ENCODE peak calls at places on chromosomes 2 and 18, in nine cellular contexts. I, E, Q, Z, M, B, X, R and S are unnamed samples.

GRCh38 chr2:218961651-218962570 is 2.4 kb downstream of the CDK5R2 start:
- DNase-seq in I (no peak), E (no peak), Q (no peak), Z (no peak), M (peak), B (peak), X (peak), R (no peak), S (no peak)

GRCh38 chr2:54041135-54041534 is 70.3 kb upstream of the PSME4 start:
- DNase-seq in I (no peak), E (no peak), Q (no peak), Z (no peak), M (no peak), B (no peak), X (no peak), R (no peak), S (no peak)

GRCh38 chr18:13616525-13617035 is 109.8 kb downstream of the FAM210A start:
- DNase-seq in I (no peak), E (no peak), Q (no peak), Z (no peak), M (no peak), B (no peak), X (no peak), R (no peak), S (no peak)

GRCh38 chr2:146385031-146385430 is 1459.8 kb upstream of the ACVR2A start:
- DNase-seq in I (no peak), E (no peak), Q (no peak), Z (no peak), M (no peak), B (no peak), X (no peak), R (no peak), S (no peak)

GRCh38 chr2:220937231-220937630 is 634.9 kb downstream of the EPHA4 start:
- DNase-seq in I (no peak), E (no peak), Q (no peak), Z (no peak), M (no peak), B (no peak), X (no peak), R (no peak), S (no peak)

GRCh38 chr2:172234716-172235661 is 132.3 kb upstream of the DLX2 start:
- DNase-seq in I (no peak), E (peak), Q (peak), Z (no peak), M (peak), B (peak), X (peak), R (no peak), S (peak)

GRCh38 chr2:102131564-102131963 is 11.0 kb upstream of the IL1R1 start:
- DNase-seq in I (no peak), E (no peak), Q (no peak), Z (no peak), M (no peak), B (no peak), X (no peak), R (no peak), S (no peak)

GRCh38 chr2:85468704-85469349 is 50.3 kb downstream of the SH2D6 start:
- DNase-seq in I (peak), E (peak), Q (no peak), Z (no peak), M (peak), B (no peak), X (peak), R (no peak), S (peak)

GRCh38 chr2:200590090-200590489 is 4.3 kb downstream of the AOX1 start:
- DNase-seq in I (no peak), E (no peak), Q (no peak), Z (no peak), M (no peak), B (no peak), X (no peak), R (no peak), S (no peak)

GRCh38 chr2:63189026-63189425 is 138.4 kb downstream of the OTX1 start:
- DNase-seq in I (peak), E (peak), Q (peak), Z (peak), M (peak), B (peak), X (peak), R (peak), S (peak)

GRCh38 chr2:157194097-157194688 is 63.3 kb upstream of the GALNT5 start:
- DNase-seq in I (peak), E (peak), Q (peak), Z (no peak), M (peak), B (peak), X (peak), R (peak), S (peak)

GRCh38 chr2:100629309-100629708 is 66.5 kb downstream of the PDCL3 start:
- DNase-seq in I (no peak), E (no peak), Q (no peak), Z (no peak), M (no peak), B (no peak), X (no peak), R (no peak), S (no peak)

DNA sequence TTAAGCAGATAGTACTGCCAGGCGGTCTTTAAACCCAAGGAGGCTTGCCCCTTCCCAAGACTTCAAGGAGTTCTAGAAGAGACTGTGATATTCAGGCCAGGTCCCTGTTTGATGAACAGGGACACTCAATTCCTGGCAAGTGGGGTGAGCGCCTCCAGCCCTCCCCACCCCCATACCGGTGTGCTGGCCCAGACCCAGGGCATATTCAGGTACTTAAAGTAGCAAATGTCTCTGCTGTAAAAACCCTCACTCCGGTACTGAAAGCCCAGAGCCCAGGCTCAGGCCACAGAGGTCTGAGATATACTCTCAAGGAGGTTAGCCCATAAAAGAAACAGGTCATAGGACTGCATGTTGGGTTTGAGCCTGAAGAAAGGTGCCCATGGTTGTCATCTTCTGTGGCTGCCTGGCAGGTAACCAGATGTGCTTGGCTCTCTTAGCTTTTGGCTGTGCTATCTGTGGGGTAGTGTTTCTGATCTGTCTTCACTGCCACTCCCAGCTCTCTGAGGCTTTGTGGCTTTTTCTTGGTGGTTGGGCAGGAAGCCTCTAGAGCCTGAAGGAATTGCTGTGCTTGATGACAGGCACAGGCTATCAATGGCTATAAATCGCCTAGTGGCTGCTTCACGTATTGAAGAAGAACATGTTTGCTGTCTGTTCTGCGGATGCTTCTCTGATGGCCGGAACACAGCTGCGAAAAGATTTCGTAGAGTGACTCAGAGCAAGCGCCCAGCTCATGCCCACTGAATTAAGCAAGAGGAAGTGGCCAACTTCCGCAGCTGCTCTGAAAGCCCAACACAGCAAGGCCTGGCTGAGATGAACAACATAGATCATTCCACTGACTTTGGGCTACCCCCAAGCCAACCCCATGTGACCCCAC is 63.3 kb upstream of the ALPP start:
- DNase-seq in I (no peak), E (no peak), Q (peak), Z (peak), M (peak), B (no peak), X (no peak), R (no peak), S (no peak)
- TF ChIP-seq REST in I (no peak), E (no peak), Q (no peak), Z (no peak), M (no peak), B (no peak), X (no peak), R (no peak), S (no peak)

GRCh38 chr2:44107086-44107740 is 61.5 kb upstream of the PPM1B start:
- DNase-seq in I (no peak), E (no peak), Q (no peak), Z (peak), M (peak), B (no peak), X (no peak), R (no peak), S (no peak)

GRCh38 chr2:44104855-44105271 is 63.8 kb upstream of the PPM1B start:
- DNase-seq in I (no peak), E (no peak), Q (no peak), Z (no peak), M (no peak), B (no peak), X (no peak), R (no peak), S (no peak)

GRCh38 chr2:44110444-44110843 is 58.2 kb upstream of the PPM1B start:
- DNase-seq in I (no peak), E (no peak), Q (no peak), Z (no peak), M (no peak), B (no peak), X (no peak), R (no peak), S (no peak)

GRCh38 chr2:44112096-44112495 is 56.6 kb upstream of the PPM1B start:
- DNase-seq in I (no peak), E (no peak), Q (no peak), Z (no peak), M (no peak), B (no peak), X (no peak), R (no peak), S (no peak)

GRCh38 chr2:44107974-44108373 is 60.7 kb upstream of the PPM1B start:
- DNase-seq in I (no peak), E (no peak), Q (no peak), Z (no peak), M (no peak), B (no peak), X (no peak), R (no peak), S (no peak)
- TF ChIP-seq REST in I (no peak), E (no peak), Q (no peak), Z (no peak), M (no peak), B (no peak), X (no peak), R (no peak), S (no peak)

GRCh38 chr2:128271186-128271890 is 47.3 kb downstream of the HS6ST1 start:
- DNase-seq in I (no peak), E (no peak), Q (no peak), Z (no peak), M (no peak), B (no peak), X (no peak), R (no peak), S (no peak)
- TF ChIP-seq REST in I (no peak), E (no peak), Q (no peak), Z (no peak), M (no peak), B (no peak), X (no peak), R (no peak), S (no peak)

DNA sequence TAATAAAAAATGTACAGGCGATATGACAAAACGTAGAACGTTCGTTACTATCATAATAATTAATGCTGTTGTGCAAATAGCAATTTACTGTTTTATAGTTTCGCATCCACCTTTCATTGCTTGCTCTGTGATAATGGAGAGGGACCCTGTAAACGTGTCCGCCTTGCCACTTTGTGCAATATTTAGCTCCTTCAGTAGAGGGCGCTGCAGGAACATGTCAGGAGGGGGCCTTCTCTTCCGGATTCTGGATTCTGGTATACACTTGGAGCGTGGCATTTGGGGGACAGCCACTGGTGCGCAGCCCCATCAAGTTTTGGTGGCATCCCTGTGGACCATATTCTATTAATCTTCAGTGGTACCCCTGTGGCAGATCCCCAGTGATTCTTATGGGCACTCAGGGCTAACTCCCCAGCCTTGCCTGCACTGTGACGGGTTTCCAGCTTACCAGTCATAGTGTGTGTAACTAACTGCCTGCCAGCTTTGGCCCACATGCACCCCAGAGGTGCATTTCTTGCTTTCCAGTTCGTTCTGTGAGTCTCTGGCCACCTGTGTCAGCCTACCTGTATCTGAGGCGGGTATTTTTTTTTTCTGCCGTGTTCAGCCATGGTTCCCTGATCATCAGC is 140.3 kb downstream of the CYRIA start:
- DNase-seq in I (peak), E (peak), Q (peak), Z (no peak), M (peak), B (peak), X (peak), R (no peak), S (peak)
- TF ChIP-seq REST in I (no peak), E (no peak), Q (no peak), Z (no peak), M (no peak), B (no peak), X (no peak), R (no peak), S (no peak)

DNA sequence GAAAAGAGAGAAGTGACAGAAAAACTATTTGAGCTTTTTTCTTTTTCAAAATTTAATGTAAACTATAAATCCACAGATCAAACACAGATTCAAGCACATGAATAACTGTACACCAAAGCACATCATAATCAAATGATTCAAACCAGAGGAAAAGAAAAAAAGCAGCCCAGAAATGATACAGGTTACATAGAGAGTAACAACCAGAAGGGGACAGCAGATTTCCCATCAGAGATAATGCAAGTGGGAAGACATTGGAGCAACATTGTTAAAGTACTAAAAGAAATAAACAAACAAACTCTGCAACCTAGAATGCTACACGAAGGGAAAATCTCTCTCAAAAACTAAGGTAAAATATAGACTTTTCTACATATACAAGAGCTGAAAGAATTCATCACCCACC is 34.5 kb downstream of the CMPK2 start:
- DNase-seq in I (no peak), E (no peak), Q (no peak), Z (no peak), M (no peak), B (no peak), X (no peak), R (no peak), S (no peak)
- TF ChIP-seq REST in I (no peak), E (no peak), Q (no peak), Z (no peak), M (no peak), B (no peak), X (no peak), R (no peak), S (no peak)

GRCh38 chr2:16763493-16763899 is 97.9 kb upstream of the CYRIA start:
- DNase-seq in I (no peak), E (no peak), Q (peak), Z (no peak), M (no peak), B (no peak), X (no peak), R (no peak), S (no peak)
- TF ChIP-seq REST in I (no peak), E (no peak), Q (no peak), Z (no peak), M (no peak), B (no peak), X (no peak), R (no peak), S (no peak)

GRCh38 chr2:153770359-153770991 is 101.2 kb upstream of the GALNT13 start:
- DNase-seq in I (peak), E (no peak), Q (no peak), Z (no peak), M (peak), B (peak), X (no peak), R (no peak), S (no peak)
- TF ChIP-seq REST in I (no peak), E (no peak), Q (no peak), Z (no peak), M (no peak), B (no peak), X (no peak), R (no peak), S (no peak)

GRCh38 chr2:140650825-140651224 is 1480.0 kb downstream of the LRP1B start:
- DNase-seq in I (no peak), E (no peak), Q (no peak), Z (no peak), M (no peak), B (no peak), X (no peak), R (peak), S (no peak)
- TF ChIP-seq REST in I (no peak), E (no peak), Q (no peak), Z (no peak), M (no peak), B (no peak), X (no peak), R (no peak), S (no peak)

GRCh38 chr2:156087875-156088274 is 244.6 kb downstream of the NR4A2 start:
- DNase-seq in I (no peak), E (no peak), Q (no peak), Z (no peak), M (no peak), B (no peak), X (no peak), R (no peak), S (no peak)
- TF ChIP-seq REST in I (no peak), E (no peak), Q (no peak), Z (no peak), M (no peak), B (no peak), X (no peak), R (no peak), S (no peak)

DNA sequence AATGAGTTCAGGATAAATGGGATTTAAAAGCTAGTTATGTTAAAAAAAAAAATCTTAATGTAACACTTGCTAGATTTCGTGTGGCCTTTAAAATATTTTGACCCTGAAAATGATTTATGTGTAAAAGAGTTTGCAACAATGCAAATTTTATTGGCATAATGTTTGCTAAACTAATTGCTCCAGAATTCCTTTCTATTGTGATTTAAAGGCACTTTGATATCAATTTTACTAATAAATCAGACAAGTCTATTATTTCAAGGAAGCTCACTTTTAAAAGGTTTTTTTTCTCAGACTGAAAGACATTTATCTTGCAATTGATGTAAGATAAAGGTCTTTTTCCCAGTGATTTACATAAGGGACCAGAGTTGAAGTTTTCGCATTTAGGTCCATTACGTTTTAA is 17.5 kb downstream of the AP1S3 start:
- DNase-seq in I (no peak), E (no peak), Q (no peak), Z (no peak), M (no peak), B (no peak), X (no peak), R (no peak), S (no peak)
- TF ChIP-seq REST in I (no peak), E (no peak), Q (no peak), Z (no peak), M (no peak), B (no peak), X (no peak), R (no peak), S (no peak)